ENCODE peak calls at places on chromosomes 5 and 9, in five cellular contexts. S, B, P, T and G are unnamed samples.

GRCh38 chr9:70113403-70114022 is 69.9 kb downstream of the MAMDC2 start:
- DNase-seq in S (no peak), B (no peak), P (peak), T (no peak), G (no peak)

GRCh38 chr5:113020461-113021273 is 44.1 kb downstream of the DCP2 start:
- DNase-seq in S (no peak), B (no peak), P (peak), T (no peak), G (no peak)

GRCh38 chr5:94432499-94432898 is 185.9 kb downstream of the KIAA0825 start:
- DNase-seq in S (no peak), B (peak), P (peak), T (no peak), G (no peak)

GRCh38 chr5:136374003-136374402 is 8.7 kb upstream of the TRPC7 start:
- DNase-seq in S (no peak), B (no peak), P (peak), T (no peak), G (no peak)

GRCh38 chr5:172782169-172783039 is 11.4 kb upstream of the DUSP1 start:
- DNase-seq in S (no peak), B (no peak), P (peak), T (no peak), G (no peak)

GRCh38 chr5:153372433-153373167 is 117.9 kb upstream of the GRIA1 start:
- DNase-seq in S (no peak), B (no peak), P (no peak), T (no peak), G (no peak)

GRCh38 chr5:149389552-149390495 is 10.7 kb upstream of the IL17B start:
- DNase-seq in S (no peak), B (no peak), P (no peak), T (no peak), G (no peak)

GRCh38 chr9:97794666-97795065 is 58.4 kb upstream of the FOXE1 start:
- DNase-seq in S (no peak), B (no peak), P (no peak), T (no peak), G (no peak)

GRCh38 chr9:73962792-73963191 is 534.3 kb upstream of the RORB start:
- DNase-seq in S (no peak), B (no peak), P (no peak), T (no peak), G (no peak)

GRCh38 chr9:107810493-107810931 is 320.9 kb upstream of the KLF4 start:
- DNase-seq in S (no peak), B (peak), P (no peak), T (no peak), G (no peak)

GRCh38 chr5:179380211-179381035 is 35.2 kb upstream of the ADAMTS2 start:
- DNase-seq in S (no peak), B (no peak), P (no peak), T (no peak), G (no peak)

GRCh38 chr9:7570107-7570720 is 229.4 kb downstream of the DMAC1 start:
- DNase-seq in S (peak), B (peak), P (peak), T (no peak), G (peak)

GRCh38 chr9:89746385-89747116 is 141.7 kb downstream of the GADD45G start:
- DNase-seq in S (no peak), B (no peak), P (no peak), T (no peak), G (no peak)

GRCh38 chr9:125405938-125406811 is 144.5 kb downstream of the GAPVD1 start:
- DNase-seq in S (no peak), B (no peak), P (no peak), T (no peak), G (no peak)

GRCh38 chr9:129177791-129178578 is at the start of gene IER5L:
- DNase-seq in S (peak), B (peak), P (peak), T (peak), G (peak)

GRCh38 chr5:171272996-171273970 is 35.8 kb upstream of the TLX3 start:
- DNase-seq in S (no peak), B (no peak), P (peak), T (no peak), G (no peak)

GRCh38 chr9:116234091-116234490 is 80.5 kb downstream of the PAPPA start:
- DNase-seq in S (no peak), B (peak), P (no peak), T (no peak), G (no peak)

GRCh38 chr5:164600166-164600715 is 1094.8 kb downstream of the MAT2B start:
- DNase-seq in S (no peak), B (peak), P (no peak), T (no peak), G (no peak)

GRCh38 chr5:56522972-56523371 is 289.8 kb upstream of the ANKRD55 start:
- DNase-seq in S (no peak), B (no peak), P (no peak), T (no peak), G (no peak)

GRCh38 chr5:154276932-154277331 is 86.4 kb downstream of the GALNT10 start:
- DNase-seq in S (no peak), B (peak), P (no peak), T (no peak), G (no peak)